ENCODE peak calls at places on chromosomes 3 and 15, in ten cellular contexts. U is CD8-positive, alpha-beta memory T cell; E is RPMI8226; A is NCI-H226; T is SK-N-SH; K is AML-193; B is stimulated activated CD4-positive, alpha-beta T cell treated with anti-CD3 and anti-CD28 coated beads, Interleukin-1b, Interleukin-23, amount 100 ng/mL, for 48 hours; L is NCI-H460; X is sciatic nerve; M is mucosa of descending colon. F is an unnamed sample.

GRCh38 chr3:38281895-38282686 is at the start of gene SLC22A14:
- DNase-seq in K (no peak), L (no peak), X (no peak), A (no peak), M (no peak), B (no peak), E (no peak), U (no peak), T (no peak), F (no peak)

GRCh38 chr3:102354818-102355515 is 79.8 kb upstream of the ZPLD1 start:
- DNase-seq in X (no peak), A (peak), T (no peak), M (no peak), U (no peak), E (no peak), L (peak), K (no peak), B (no peak), F (no peak)

GRCh38 chr3:194671511-194671899 is 486 bp downstream of the LSG1 start:
- DNase-seq in K (peak), L (no peak), A (no peak), X (no peak), E (peak), T (peak), U (peak), B (no peak), M (no peak), F (no peak)

GRCh38 chr3:195106418-195106906 is 164.5 kb downstream of the XXYLT1 start:
- DNase-seq in U (peak), L (peak), E (peak), X (peak), T (peak), M (peak), K (peak), A (peak), B (peak), F (peak)

GRCh38 chr3:25354071-25354470 is 74.0 kb upstream of the RARB start:
- DNase-seq in T (no peak), U (no peak), X (no peak), M (no peak), K (no peak), A (no peak), E (no peak), B (no peak), L (no peak), F (no peak)

GRCh38 chr15:100340721-100341661 is 784 bp downstream of the ADAMTS17 start:
- DNase-seq in E (peak), A (no peak), X (no peak), B (no peak), U (no peak), L (no peak), T (peak), K (no peak), M (peak), F (no peak)

GRCh38 chr15:40984963-40985362 is 31.7 kb downstream of the CHAC1 start:
- DNase-seq in M (no peak), B (no peak), T (no peak), L (no peak), A (no peak), U (no peak), K (no peak), X (no peak), E (no peak), F (no peak)

GRCh38 chr3:52447512-52448355 is 2.8 kb upstream of the SEMA3G start:
- DNase-seq in U (no peak), L (no peak), K (no peak), M (no peak), B (no peak), E (no peak), X (no peak), A (no peak), T (no peak), F (no peak)

GRCh38 chr3:195873281-195873887 is 35.0 kb downstream of the TNK2 start:
- DNase-seq in A (no peak), L (no peak), U (no peak), M (no peak), E (no peak), K (no peak), T (no peak), B (no peak), X (no peak), F (peak)

GRCh38 chr3:105334138-105334882 is 32.4 kb upstream of the ALCAM start:
- DNase-seq in K (peak), M (no peak), T (no peak), A (peak), X (no peak), E (no peak), L (no peak), U (no peak), B (no peak), F (no peak)